ENCODE peak calls at places on chromosomes 13 and 19, in nine cellular contexts. One of them, this sample, is unnamed.

GRCh38 chr19:39199025-39199424 is 2.3 kb downstream of the NCCRP1 start:
- DNase-seq in endothelial cell of umbilical vein: peak
- DNase-seq in HCT116: no peak
- DNase-seq in upper lobe of left lung: no peak
- DNase-seq in GM23338: no peak
- DNase-seq in stomach: peak
- DNase-seq in GM12891: no peak
- DNase-seq in spleen: no peak
- DNase-seq in GM12892: no peak
- DNase-seq in this sample: no peak

GRCh38 chr13:51246411-51247298 is 24.5 kb downstream of the FAM124A start:
- DNase-seq in endothelial cell of umbilical vein: no peak
- DNase-seq in HCT116: no peak
- DNase-seq in upper lobe of left lung: peak
- DNase-seq in GM23338: no peak
- DNase-seq in stomach: no peak
- DNase-seq in GM12891: no peak
- DNase-seq in spleen: no peak
- DNase-seq in GM12892: no peak
- DNase-seq in this sample: no peak

GRCh38 chr13:95176611-95177259 is 124.5 kb downstream of the ABCC4 start:
- DNase-seq in endothelial cell of umbilical vein: peak
- DNase-seq in HCT116: no peak
- DNase-seq in upper lobe of left lung: no peak
- DNase-seq in GM23338: no peak
- DNase-seq in stomach: no peak
- DNase-seq in GM12891: no peak
- DNase-seq in spleen: no peak
- DNase-seq in GM12892: no peak
- DNase-seq in this sample: no peak

GRCh38 chr13:59354665-59355064 is 809.1 kb downstream of the DIAPH3 start:
- DNase-seq in endothelial cell of umbilical vein: no peak
- DNase-seq in HCT116: no peak
- DNase-seq in upper lobe of left lung: no peak
- DNase-seq in GM23338: no peak
- DNase-seq in stomach: no peak
- DNase-seq in GM12891: no peak
- DNase-seq in spleen: no peak
- DNase-seq in GM12892: no peak
- DNase-seq in this sample: no peak

GRCh38 chr19:50333235-50333736 is 4.1 kb upstream of the KCNC3 start:
- DNase-seq in endothelial cell of umbilical vein: peak
- DNase-seq in HCT116: peak
- DNase-seq in upper lobe of left lung: peak
- DNase-seq in GM23338: peak
- DNase-seq in stomach: peak
- DNase-seq in GM12891: no peak
- DNase-seq in spleen: peak
- DNase-seq in GM12892: peak
- DNase-seq in this sample: peak

GRCh38 chr13:23922005-23922932 is 25.0 kb upstream of the C1QTNF9B start:
- DNase-seq in endothelial cell of umbilical vein: peak
- DNase-seq in HCT116: no peak
- DNase-seq in upper lobe of left lung: no peak
- DNase-seq in GM23338: peak
- DNase-seq in stomach: no peak
- DNase-seq in GM12891: no peak
- DNase-seq in spleen: no peak
- DNase-seq in GM12892: no peak
- DNase-seq in this sample: no peak

GRCh38 chr13:100235311-100235901 is 146.5 kb downstream of the PCCA start:
- DNase-seq in endothelial cell of umbilical vein: peak
- DNase-seq in HCT116: peak
- DNase-seq in upper lobe of left lung: no peak
- DNase-seq in GM23338: peak
- DNase-seq in stomach: no peak
- DNase-seq in GM12891: no peak
- DNase-seq in spleen: no peak
- DNase-seq in GM12892: no peak
- DNase-seq in this sample: no peak

GRCh38 chr13:20702945-20703784 is at the start of gene IL17D:
- DNase-seq in endothelial cell of umbilical vein: peak
- DNase-seq in HCT116: no peak
- DNase-seq in upper lobe of left lung: peak
- DNase-seq in GM23338: peak
- DNase-seq in stomach: no peak
- DNase-seq in GM12891: peak
- DNase-seq in spleen: peak
- DNase-seq in GM12892: peak
- DNase-seq in this sample: no peak

GRCh38 chr13:99335603-99336002 is 28.4 kb upstream of the GPR183 start:
- DNase-seq in endothelial cell of umbilical vein: no peak
- DNase-seq in HCT116: no peak
- DNase-seq in upper lobe of left lung: no peak
- DNase-seq in GM23338: peak
- DNase-seq in stomach: no peak
- DNase-seq in GM12891: no peak
- DNase-seq in spleen: no peak
- DNase-seq in GM12892: no peak
- DNase-seq in this sample: no peak

GRCh38 chr13:77299587-77299986 is 27.3 kb downstream of the MYCBP2 start:
- DNase-seq in endothelial cell of umbilical vein: no peak
- DNase-seq in HCT116: no peak
- DNase-seq in upper lobe of left lung: no peak
- DNase-seq in GM23338: no peak
- DNase-seq in stomach: no peak
- DNase-seq in GM12891: no peak
- DNase-seq in spleen: no peak
- DNase-seq in GM12892: no peak
- DNase-seq in this sample: no peak

GRCh38 chr13:112715715-112716460 is 26.1 kb downstream of the ATP11A start:
- DNase-seq in endothelial cell of umbilical vein: no peak
- DNase-seq in HCT116: no peak
- DNase-seq in upper lobe of left lung: no peak
- DNase-seq in GM23338: no peak
- DNase-seq in stomach: no peak
- DNase-seq in GM12891: no peak
- DNase-seq in spleen: peak
- DNase-seq in GM12892: no peak
- DNase-seq in this sample: no peak

GRCh38 chr19:35011091-35011689 is 11.1 kb downstream of the GRAMD1A start:
- DNase-seq in endothelial cell of umbilical vein: no peak
- DNase-seq in HCT116: no peak
- DNase-seq in upper lobe of left lung: no peak
- DNase-seq in GM23338: no peak
- DNase-seq in stomach: no peak
- DNase-seq in GM12891: no peak
- DNase-seq in spleen: peak
- DNase-seq in GM12892: no peak
- DNase-seq in this sample: no peak

DNA sequence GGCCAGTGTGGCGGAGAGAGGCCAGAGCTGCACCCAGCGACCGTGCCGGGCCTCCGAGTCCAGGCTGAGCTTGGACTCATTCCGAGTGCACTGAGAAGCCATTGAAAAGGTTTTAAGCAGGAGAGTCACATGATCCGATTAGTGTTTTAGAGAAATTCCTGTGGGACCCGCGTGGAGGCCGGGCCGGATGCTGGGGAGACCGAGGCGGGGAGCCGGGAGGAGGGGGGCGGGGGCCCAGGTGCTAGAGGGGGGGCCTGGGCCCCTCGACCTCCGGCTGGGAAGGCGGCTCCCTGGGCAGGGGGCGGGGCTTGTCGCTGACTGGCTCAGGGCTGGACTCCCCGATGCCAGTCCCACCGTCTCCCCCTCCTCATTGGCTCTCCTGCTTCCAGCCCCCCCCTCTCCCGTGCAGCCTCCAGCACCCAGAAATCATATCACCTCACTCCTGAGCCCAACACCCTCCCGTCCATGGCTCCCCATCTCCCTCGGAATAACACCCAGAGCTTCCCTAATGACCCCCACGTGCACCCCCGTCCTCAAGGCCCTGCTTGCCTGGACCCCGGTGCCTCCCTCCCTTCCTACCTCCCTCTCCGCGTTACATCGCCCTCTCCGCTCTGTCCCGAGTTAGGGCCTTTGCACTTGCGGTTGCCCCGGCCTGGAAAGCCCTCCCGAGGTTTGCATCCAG is 5.2 kb upstream of the ZNF579 start:
- DNase-seq in endothelial cell of umbilical vein: peak
- DNase-seq in HCT116: no peak
- DNase-seq in upper lobe of left lung: peak
- DNase-seq in GM23338: peak
- DNase-seq in stomach: peak
- DNase-seq in GM12891: no peak
- DNase-seq in spleen: peak
- DNase-seq in GM12892: no peak
- DNase-seq in this sample: peak
- TF ChIP-seq POLR2AphosphoS5 in endothelial cell of umbilical vein: no peak
- TF ChIP-seq POLR2AphosphoS5 in HCT116: no peak
- TF ChIP-seq POLR2AphosphoS5 in upper lobe of left lung: no peak
- TF ChIP-seq POLR2AphosphoS5 in GM23338: peak
- TF ChIP-seq POLR2AphosphoS5 in stomach: no peak
- TF ChIP-seq POLR2AphosphoS5 in GM12891: no peak
- TF ChIP-seq POLR2AphosphoS5 in spleen: no peak
- TF ChIP-seq POLR2AphosphoS5 in GM12892: no peak
- TF ChIP-seq POLR2AphosphoS5 in this sample: no peak

DNA sequence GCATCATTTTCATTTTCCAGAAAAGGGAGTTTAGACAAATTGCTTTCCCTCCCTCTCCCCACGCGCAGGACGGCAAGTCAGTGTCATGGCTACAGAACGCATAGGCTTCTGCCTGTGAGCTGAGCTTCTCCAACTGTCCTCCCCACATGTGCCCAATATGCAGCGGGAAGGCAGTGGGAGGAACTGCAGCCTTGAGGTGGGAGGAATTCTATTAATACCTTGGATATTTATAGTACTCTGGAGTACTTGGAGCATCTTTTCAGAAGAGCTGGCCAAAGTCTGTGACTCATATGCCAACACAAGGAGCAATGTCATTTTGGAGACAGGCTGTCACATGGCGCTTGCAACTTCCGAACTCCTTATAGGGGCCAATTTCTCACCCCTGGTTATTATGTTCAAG is 245.1 kb upstream of the SERP2 start:
- DNase-seq in endothelial cell of umbilical vein: no peak
- DNase-seq in HCT116: no peak
- DNase-seq in upper lobe of left lung: no peak
- DNase-seq in GM23338: no peak
- DNase-seq in stomach: no peak
- DNase-seq in GM12891: no peak
- DNase-seq in spleen: no peak
- DNase-seq in GM12892: no peak
- DNase-seq in this sample: no peak
- TF ChIP-seq POLR2AphosphoS5 in endothelial cell of umbilical vein: no peak
- TF ChIP-seq POLR2AphosphoS5 in HCT116: no peak
- TF ChIP-seq POLR2AphosphoS5 in upper lobe of left lung: no peak
- TF ChIP-seq POLR2AphosphoS5 in GM23338: no peak
- TF ChIP-seq POLR2AphosphoS5 in stomach: no peak
- TF ChIP-seq POLR2AphosphoS5 in GM12891: no peak
- TF ChIP-seq POLR2AphosphoS5 in spleen: no peak
- TF ChIP-seq POLR2AphosphoS5 in GM12892: no peak
- TF ChIP-seq POLR2AphosphoS5 in this sample: no peak

DNA sequence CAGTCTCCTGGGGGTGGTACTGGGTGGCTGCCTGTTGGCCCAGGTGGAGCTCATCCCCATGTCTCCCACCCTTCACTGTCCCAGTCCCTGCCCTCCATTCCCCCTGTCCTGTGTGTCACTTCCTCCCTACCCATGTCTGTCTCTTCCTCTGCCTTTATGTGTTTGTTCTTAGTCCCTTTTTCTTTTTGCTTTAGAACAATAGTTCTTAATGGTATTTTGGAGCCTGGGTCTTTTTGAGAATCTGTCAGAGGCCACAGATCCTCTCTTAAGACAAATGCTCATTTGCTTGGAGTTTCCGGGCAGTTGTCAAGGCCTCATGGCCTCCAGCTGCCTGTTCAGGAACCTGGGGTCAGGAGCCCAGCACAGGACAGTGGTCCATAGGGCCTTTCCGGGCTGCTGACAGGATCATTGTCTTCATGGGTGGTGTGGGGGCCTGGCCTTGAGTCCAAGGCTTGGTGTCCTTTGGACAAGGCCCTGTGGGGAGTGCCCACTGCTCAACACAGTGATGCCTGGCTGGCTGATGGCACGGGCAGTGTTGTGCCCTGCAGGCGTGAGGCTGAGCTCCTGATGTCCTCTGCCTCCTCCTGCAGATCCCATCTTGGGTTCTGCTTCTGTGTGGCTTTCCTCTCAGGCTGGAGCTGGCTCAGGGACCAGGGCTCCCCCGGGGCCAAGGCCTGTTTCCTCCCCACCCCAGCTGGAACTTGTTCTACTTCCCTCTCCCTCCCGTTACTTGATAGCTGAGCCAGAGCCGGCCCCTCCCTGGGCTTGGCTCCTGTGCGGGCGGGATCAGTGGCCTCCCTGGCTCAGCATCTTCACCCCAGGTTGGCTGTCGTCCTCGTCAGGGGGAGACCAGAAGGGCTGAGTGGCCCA is 3.5 kb downstream of the EGLN2 start:
- DNase-seq in endothelial cell of umbilical vein: no peak
- DNase-seq in HCT116: no peak
- DNase-seq in upper lobe of left lung: peak
- DNase-seq in GM23338: no peak
- DNase-seq in stomach: peak
- DNase-seq in GM12891: no peak
- DNase-seq in spleen: peak
- DNase-seq in GM12892: no peak
- DNase-seq in this sample: no peak
- TF ChIP-seq POLR2AphosphoS5 in endothelial cell of umbilical vein: no peak
- TF ChIP-seq POLR2AphosphoS5 in HCT116: no peak
- TF ChIP-seq POLR2AphosphoS5 in upper lobe of left lung: no peak
- TF ChIP-seq POLR2AphosphoS5 in GM23338: no peak
- TF ChIP-seq POLR2AphosphoS5 in stomach: peak
- TF ChIP-seq POLR2AphosphoS5 in GM12891: peak
- TF ChIP-seq POLR2AphosphoS5 in spleen: peak
- TF ChIP-seq POLR2AphosphoS5 in GM12892: no peak
- TF ChIP-seq POLR2AphosphoS5 in this sample: no peak

DNA sequence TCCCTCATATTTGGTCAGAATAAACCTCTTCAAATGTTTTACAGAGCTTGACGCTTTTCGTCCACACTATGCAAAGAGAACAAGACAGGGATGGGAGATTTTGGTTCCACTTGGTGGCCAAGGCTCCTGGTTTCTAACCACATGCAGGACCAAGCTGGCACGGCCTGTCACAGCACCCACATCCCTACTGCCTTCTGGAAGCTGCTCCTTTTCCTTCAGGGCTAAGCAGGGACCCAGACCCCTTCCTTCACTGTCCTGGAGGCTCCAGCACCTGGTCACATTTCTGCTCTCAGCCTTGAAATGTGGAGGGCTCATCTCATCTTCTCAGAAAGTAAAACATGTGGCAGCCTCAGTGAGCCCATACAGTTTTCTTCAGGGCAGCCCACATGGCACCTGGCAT is 50.4 kb upstream of the ARHGEF7 start:
- DNase-seq in endothelial cell of umbilical vein: no peak
- DNase-seq in HCT116: no peak
- DNase-seq in upper lobe of left lung: no peak
- DNase-seq in GM23338: no peak
- DNase-seq in stomach: no peak
- DNase-seq in GM12891: no peak
- DNase-seq in spleen: no peak
- DNase-seq in GM12892: no peak
- DNase-seq in this sample: no peak
- TF ChIP-seq POLR2AphosphoS5 in endothelial cell of umbilical vein: no peak
- TF ChIP-seq POLR2AphosphoS5 in HCT116: no peak
- TF ChIP-seq POLR2AphosphoS5 in upper lobe of left lung: no peak
- TF ChIP-seq POLR2AphosphoS5 in GM23338: no peak
- TF ChIP-seq POLR2AphosphoS5 in stomach: no peak
- TF ChIP-seq POLR2AphosphoS5 in GM12891: no peak
- TF ChIP-seq POLR2AphosphoS5 in spleen: no peak
- TF ChIP-seq POLR2AphosphoS5 in GM12892: no peak
- TF ChIP-seq POLR2AphosphoS5 in this sample: no peak